ENCODE peak calls at places on chromosomes 4 and X, in eight cellular contexts. G, V, Q, E, N, F, O and U are unnamed samples.

GRCh38 chrX:31508338-31508737 is 436.5 kb upstream of the FTHL17 start:
- DNase-seq in V (no peak), G (no peak), N (no peak), E (peak; percentile 30), O (no peak), Q (no peak), F (peak; percentile 47), U (peak; percentile 70)

GRCh38 chrX:119516157-119516702 is 48.0 kb downstream of the SLC25A5 start:
- DNase-seq in V (no peak), G (peak; percentile 23), N (no peak), O (peak; percentile 39), E (peak; percentile 58), F (peak; percentile 28), Q (peak; percentile 17), U (peak; percentile 66)

GRCh38 chr4:93748943-93749342 is 79.6 kb upstream of the ATOH1 start:
- DNase-seq in G (no peak), E (no peak), N (no peak), F (no peak), O (no peak), V (no peak), Q (no peak), U (no peak)

GRCh38 chrX:38347136-38347535 is 5.3 kb upstream of the OTC start:
- DNase-seq in V (no peak), F (peak; percentile 4), Q (no peak), O (no peak), E (peak; percentile 11), G (no peak), N (no peak), U (peak; percentile 73)

GRCh38 chr4:159009521-159009920 is 93.4 kb upstream of the RAPGEF2 start:
- DNase-seq in G (no peak), O (no peak), N (no peak), F (no peak), Q (no peak), E (no peak), V (no peak), U (no peak)

GRCh38 chr4:151035321-151035720 is 20.2 kb upstream of the LRBA start:
- DNase-seq in G (no peak), O (no peak), Q (no peak), F (peak; percentile 52), V (no peak), E (no peak), N (no peak), U (no peak)

GRCh38 chr4:109434007-109434792 is 585 bp downstream of the SEC24B start:
- DNase-seq in Q (peak; percentile 52), F (no peak), O (peak; percentile 30), G (peak; percentile 40), V (peak; percentile 2), N (peak; percentile 42), E (peak; percentile 35), U (peak; percentile 47)

GRCh38 chrX:9586992-9587392 is 122.1 kb downstream of the TBL1X start:
- DNase-seq in F (no peak), O (no peak), Q (no peak), V (no peak), E (no peak), N (no peak), G (no peak), U (no peak)

GRCh38 chr4:109205186-109205585 is 97.3 kb downstream of the COL25A1 start:
- DNase-seq in O (no peak), Q (no peak), E (no peak), N (no peak), F (no peak), G (no peak), V (no peak), U (no peak)

GRCh38 chr4:5785806-5786680 is 75.0 kb downstream of the EVC start:
- DNase-seq in F (no peak), V (no peak), E (peak; percentile 65), Q (no peak), O (no peak), G (no peak), N (no peak), U (no peak)

GRCh38 chrX:78945186-78945912 is at the start of gene P2RY10:
- DNase-seq in V (peak; percentile 15), F (no peak), N (no peak), E (no peak), G (peak; percentile 11), Q (no peak), O (peak; percentile 12), U (no peak)

GRCh38 chr4:16457944-16458343 is 231.7 kb upstream of the TAPT1 start:
- DNase-seq in E (peak; percentile 56), F (no peak), G (no peak), N (no peak), O (no peak), Q (no peak), V (no peak), U (no peak)

GRCh38 chr4:52750819-52751348 is 341 bp downstream of the ERVMER34-1 start:
- DNase-seq in O (peak; percentile 2), G (peak; percentile 24), N (no peak), Q (no peak), F (peak; percentile 20), V (no peak), E (peak; percentile 11), U (no peak)

GRCh38 chr4:29113960-29114359 is 1606.2 kb upstream of the PCDH7 start:
- DNase-seq in V (no peak), Q (no peak), O (no peak), E (no peak), F (no peak), G (no peak), N (no peak), U (no peak)

GRCh38 chr4:83329521-83330105 is 5.0 kb downstream of the HPSE start:
- DNase-seq in Q (no peak), F (no peak), V (no peak), G (no peak), O (no peak), E (no peak), N (no peak), U (no peak)

GRCh38 chr4:70678383-70678999 is 9.8 kb upstream of the UTP3 start:
- DNase-seq in N (no peak), E (no peak), F (no peak), V (no peak), G (no peak), O (no peak), Q (no peak), U (no peak)

GRCh38 chrX:150429577-150429976 is 66.5 kb downstream of the MAMLD1 start:
- DNase-seq in E (peak; percentile 66), G (no peak), N (no peak), O (no peak), Q (no peak), V (no peak), F (no peak), U (no peak)

GRCh38 chr4:88792268-88792781 is 94.7 kb upstream of the NAP1L5 start:
- DNase-seq in G (no peak), O (peak; percentile 14), N (no peak), E (peak; percentile 87), Q (no peak), F (peak; percentile 14), V (no peak), U (peak; percentile 80)

GRCh38 chr4:74541611-74542177 is 96.8 kb downstream of the AREG start:
- DNase-seq in O (no peak), F (no peak), V (no peak), E (no peak), N (no peak), G (no peak), Q (no peak), U (no peak)